ENCODE peak calls at places on chromosome 1, in five cellular contexts. D is lung microvascular endothelial cell; A is glutamatergic neuron; X is psoas muscle; J is stimulated activated CD4-positive, alpha-beta T cell treated with anti-CD3 and anti-CD28 coated beads, Interleukin-12 subunit alpha, Interleukin-12 subunit beta, amount 100 ng/mL, for 48 hours. L is an unnamed sample.

GRCh38 chr1:189429610-189430009 is 1048.1 kb downstream of the BRINP3 start:
- DNase-seq in D (peak), A (no peak), X (no peak), J (no peak), L (no peak)

GRCh38 chr1:228463559-228464455 is 23.4 kb upstream of the RNF187 start:
- DNase-seq in D (no peak), A (peak), X (peak), J (peak), L (peak)

GRCh38 chr1:198556969-198557368 is 16.5 kb upstream of the ATP6V1G3 start:
- DNase-seq in D (peak), A (no peak), X (peak), J (peak), L (peak)

GRCh38 chr1:53619811-53620619 is 118.9 kb downstream of the GLIS1 start:
- DNase-seq in D (peak), A (no peak), X (no peak), J (no peak), L (no peak)

GRCh38 chr1:176466514-176466913 is 3.5 kb downstream of the PAPPA2 start:
- DNase-seq in D (peak), A (no peak), X (no peak), J (no peak), L (no peak)

GRCh38 chr1:178607718-178608408 is 95.0 kb downstream of the TEX35 start:
- DNase-seq in D (no peak), A (no peak), X (no peak), J (no peak), L (no peak)

GRCh38 chr1:85359874-85360708 is 83.7 kb upstream of the BCL10 start:
- DNase-seq in D (peak), A (no peak), X (no peak), J (no peak), L (no peak)

GRCh38 chr1:23202263-23202749 is 15.0 kb downstream of the HTR1D start:
- DNase-seq in D (peak), A (no peak), X (no peak), J (no peak), L (no peak)